ENCODE peak calls at places on chromosomes 5 and 9, in four cellular contexts. K is HepG2, E is K562, S is A549. L is an unnamed sample.

GRCh38 chr5:1060535-1060981 is 51.3 kb downstream of the SLC12A7 start:
- DNase-seq in K (no peak), E (no peak), S (no peak), L (no peak)

GRCh38 chr9:70761139-70761538 is 346.7 kb upstream of the KLF9 start:
- DNase-seq in K (no peak), E (no peak), S (no peak), L (no peak)

GRCh38 chr9:5843450-5844249 is 10.7 kb upstream of the ERMP1 start:
- DNase-seq in K (peak; percentile 88), E (no peak), S (peak; percentile 81), L (peak; percentile 29)

GRCh38 chr5:145543968-145544367 is 291.2 kb downstream of the PRELID2 start:
- DNase-seq in K (peak; percentile 45), E (no peak), S (no peak), L (no peak)

GRCh38 chr9:99185328-99185632 is 36.5 kb downstream of the ALG2 start:
- DNase-seq in K (no peak), E (no peak), S (no peak), L (no peak)

GRCh38 chr9:37420271-37421215 is 2.0 kb upstream of the GRHPR start:
- DNase-seq in K (no peak), E (no peak), S (no peak), L (no peak)

GRCh38 chr5:73892806-73893205 is 266.8 kb downstream of the ARHGEF28 start:
- DNase-seq in K (no peak), E (no peak), S (no peak), L (peak; percentile 96)

GRCh38 chr5:108765647-108766046 is 17.9 kb downstream of the FER start:
- DNase-seq in K (no peak), E (no peak), S (no peak), L (no peak)

GRCh38 chr9:14136047-14136446 is 177.9 kb downstream of the NFIB start:
- DNase-seq in K (no peak), E (no peak), S (no peak), L (no peak)

GRCh38 chr9:8730618-8731017 is 931.0 kb upstream of the DMAC1 start:
- DNase-seq in K (no peak), E (no peak), S (no peak), L (no peak)

GRCh38 chr9:5644522-5644921 is 15.6 kb downstream of the RIC1 start:
- DNase-seq in K (no peak), E (no peak), S (no peak), L (peak; percentile 16)

GRCh38 chr9:69066955-69067354 is 31.4 kb downstream of the FXN start:
- DNase-seq in K (no peak), E (no peak), S (no peak), L (no peak)

GRCh38 chr5:141878186-141878770 is at the start of gene PCDH1:
- DNase-seq in K (no peak), E (peak; percentile 64), S (peak; percentile 27), L (peak; percentile 14)

GRCh38 chr9:137918331-137919094 is 40.9 kb downstream of the CACNA1B start:
- DNase-seq in K (no peak), E (no peak), S (no peak), L (no peak)

GRCh38 chr5:98341711-98342042 is 431.8 kb upstream of the RGMB start:
- DNase-seq in K (no peak), E (no peak), S (no peak), L (peak; percentile 48)

GRCh38 chr9:125529589-125530515 is 177.2 kb downstream of the MAPKAP1 start:
- DNase-seq in K (no peak), E (no peak), S (no peak), L (no peak)

GRCh38 chr9:135979472-135980166 is 18.4 kb upstream of the UBAC1 start:
- DNase-seq in K (no peak), E (no peak), S (no peak), L (no peak)

GRCh38 chr9:135976531-135976930 is 15.4 kb upstream of the UBAC1 start:
- DNase-seq in K (no peak), E (no peak), S (no peak), L (peak; percentile 32)

GRCh38 chr9:135976944-135977343 is 15.8 kb upstream of the UBAC1 start:
- DNase-seq in K (no peak), E (no peak), S (no peak), L (no peak)

GRCh38 chr9:135980926-135981630 is 19.9 kb upstream of the UBAC1 start:
- DNase-seq in K (no peak), E (no peak), S (no peak), L (no peak)

GRCh38 chr9:135978650-135979461 is 17.7 kb upstream of the UBAC1 start:
- DNase-seq in K (no peak), E (no peak), S (no peak), L (no peak)
- TF ChIP-seq MAFK in K (no peak), E (no peak), S (no peak), L (no peak)

GRCh38 chr9:84067851-84068250 is 87.2 kb downstream of the RMI1 start:
- DNase-seq in K (no peak), E (no peak), S (no peak), L (no peak)

GRCh38 chr9:84057662-84058061 is 77.1 kb downstream of the RMI1 start:
- DNase-seq in K (no peak), E (no peak), S (no peak), L (no peak)

GRCh38 chr9:84061613-84062205 is 81.1 kb downstream of the RMI1 start:
- DNase-seq in K (no peak), E (no peak), S (no peak), L (no peak)

GRCh38 chr9:84062538-84062937 is 81.9 kb downstream of the RMI1 start:
- DNase-seq in K (no peak), E (no peak), S (no peak), L (no peak)
- TF ChIP-seq SMC3 in K (no peak), E (no peak), S (no peak), L (no peak)

GRCh38 chr5:40022057-40022456 is 597.3 kb upstream of the DAB2 start:
- DNase-seq in K (no peak), E (no peak), S (no peak), L (no peak)

GRCh38 chr5:40033009-40033408 is 608.2 kb upstream of the DAB2 start:
- DNase-seq in K (no peak), E (no peak), S (no peak), L (no peak)

GRCh38 chr5:40030661-40031060 is 605.9 kb upstream of the DAB2 start:
- DNase-seq in K (no peak), E (no peak), S (no peak), L (no peak)

GRCh38 chr5:40027395-40027794 is 602.6 kb upstream of the DAB2 start:
- DNase-seq in K (no peak), E (no peak), S (no peak), L (no peak)
- TF ChIP-seq MAFK in K (no peak), E (no peak), S (no peak), L (no peak)

GRCh38 chr5:77849308-77849900 is 73.3 kb upstream of the TBCA start:
- DNase-seq in K (no peak), E (no peak), S (no peak), L (no peak)

GRCh38 chr5:77847129-77847460 is 71.0 kb upstream of the TBCA start:
- DNase-seq in K (no peak), E (no peak), S (no peak), L (no peak)

GRCh38 chr5:77845273-77845646 is 69.1 kb upstream of the TBCA start:
- DNase-seq in K (no peak), E (no peak), S (no peak), L (no peak)

GRCh38 chr5:77846422-77847128 is 70.4 kb upstream of the TBCA start:
- DNase-seq in K (no peak), E (no peak), S (no peak), L (no peak)

GRCh38 chr5:77847814-77848290 is 71.7 kb upstream of the TBCA start:
- DNase-seq in K (no peak), E (no peak), S (no peak), L (no peak)
- TF ChIP-seq SMC3 in K (no peak), E (no peak), S (no peak), L (no peak)

GRCh38 chr9:123637940-123638634 is 282.1 kb downstream of the CRB2 start:
- DNase-seq in K (no peak), E (peak; percentile 20), S (no peak), L (peak; percentile 3)
- TF ChIP-seq MAFK in K (no peak), E (no peak), S (no peak), L (no peak)

GRCh38 chr9:112647596-112647995 is 70.3 kb downstream of the INIP start:
- DNase-seq in K (no peak), E (no peak), S (no peak), L (no peak)
- TF ChIP-seq SMC3 in K (no peak), E (no peak), S (no peak), L (no peak)

DNA sequence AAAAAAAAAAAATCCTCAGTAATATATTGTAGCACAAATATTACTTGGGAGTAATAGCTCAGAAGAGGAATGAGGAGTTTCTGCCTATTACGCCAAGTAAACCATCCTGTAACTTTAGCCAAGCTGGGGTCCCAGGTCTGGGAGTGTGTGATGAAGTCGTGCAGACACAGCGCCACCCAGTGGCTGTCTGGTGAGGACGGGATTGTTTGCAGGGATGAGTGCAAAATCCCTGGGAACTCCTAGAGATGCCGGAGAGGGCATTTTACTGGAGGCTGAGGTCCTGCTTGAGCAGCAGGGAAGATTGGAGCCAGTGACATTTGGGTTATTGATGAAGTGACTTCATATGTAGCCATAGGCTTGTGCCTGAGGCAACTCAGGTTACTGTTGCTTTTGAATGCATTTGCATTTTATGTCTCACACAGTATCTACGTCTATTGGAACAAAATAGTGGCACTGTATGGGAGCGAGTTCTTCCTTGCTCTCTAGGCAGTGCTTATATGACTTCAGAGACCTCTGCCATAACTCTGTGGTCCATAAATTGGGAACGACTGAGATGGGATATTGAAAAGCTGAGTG is 72.8 kb downstream of the PSAT1 start:
- DNase-seq in K (peak; percentile 60), E (peak; percentile 73), S (peak; percentile 66), L (peak; percentile 69)
- TF ChIP-seq MAFK in K (no peak), E (no peak), S (no peak), L (no peak)

L was measured in IMR-90.